ENCODE peak calls at places on chromosomes 1 and 21, in ten cellular contexts. One of them, this sample, is unnamed. For H3K36me3, the result is how much of the 10 kb centered on the place peaks cover.

GRCh38 chr21:28257276-28257675 is 735.4 kb downstream of the LTN1 start:
- DNase-seq in fibroblast of lung: no peak
- DNase-seq in right lobe of liver: no peak
- DNase-seq in hepatocyte: no peak
- DNase-seq in lung: no peak
- DNase-seq in upper lobe of right lung: no peak
- DNase-seq in uterus: no peak
- DNase-seq in colonic mucosa: no peak
- DNase-seq in tibial artery: no peak
- DNase-seq in left lung: no peak
- DNase-seq in this sample: no peak

GRCh38 chr1:28840928-28841544 is 29.1 kb downstream of the OPRD1 start:
- DNase-seq in lung: no peak
- DNase-seq in tibial artery: no peak
- DNase-seq in hepatocyte: no peak
- DNase-seq in left lung: no peak
- DNase-seq in uterus: no peak
- DNase-seq in right lobe of liver: no peak
- DNase-seq in fibroblast of lung: no peak
- DNase-seq in colonic mucosa: no peak
- DNase-seq in upper lobe of right lung: no peak
- DNase-seq in this sample: no peak

GRCh38 chr1:207282496-207283380 is 38.7 kb upstream of the CD55 start:
- DNase-seq in fibroblast of lung: peak
- DNase-seq in colonic mucosa: peak
- DNase-seq in left lung: no peak
- DNase-seq in uterus: no peak
- DNase-seq in right lobe of liver: no peak
- DNase-seq in lung: no peak
- DNase-seq in hepatocyte: no peak
- DNase-seq in upper lobe of right lung: no peak
- DNase-seq in tibial artery: no peak
- DNase-seq in this sample: no peak

GRCh38 chr1:76726251-76726650 is 141.0 kb upstream of the ST6GALNAC5 start:
- DNase-seq in lung: no peak
- DNase-seq in right lobe of liver: no peak
- DNase-seq in left lung: no peak
- DNase-seq in tibial artery: no peak
- DNase-seq in hepatocyte: no peak
- DNase-seq in colonic mucosa: peak
- DNase-seq in uterus: no peak
- DNase-seq in upper lobe of right lung: no peak
- DNase-seq in fibroblast of lung: no peak
- DNase-seq in this sample: no peak

GRCh38 chr1:165174485-165174884 is 182.0 kb downstream of the LMX1A start:
- DNase-seq in fibroblast of lung: no peak
- DNase-seq in left lung: no peak
- DNase-seq in lung: no peak
- DNase-seq in hepatocyte: no peak
- DNase-seq in uterus: no peak
- DNase-seq in colonic mucosa: no peak
- DNase-seq in right lobe of liver: no peak
- DNase-seq in upper lobe of right lung: no peak
- DNase-seq in tibial artery: no peak
- DNase-seq in this sample: peak

GRCh38 chr1:47230692-47231313 is 1.2 kb downstream of the TAL1 start:
- DNase-seq in right lobe of liver: no peak
- DNase-seq in colonic mucosa: no peak
- DNase-seq in lung: no peak
- DNase-seq in uterus: no peak
- DNase-seq in tibial artery: no peak
- DNase-seq in upper lobe of right lung: no peak
- DNase-seq in fibroblast of lung: no peak
- DNase-seq in hepatocyte: no peak
- DNase-seq in left lung: peak
- DNase-seq in this sample: peak

GRCh38 chr1:153799016-153799415 is 23.8 kb downstream of the SLC27A3 start:
- DNase-seq in lung: no peak
- DNase-seq in hepatocyte: no peak
- DNase-seq in colonic mucosa: no peak
- DNase-seq in right lobe of liver: no peak
- DNase-seq in left lung: no peak
- DNase-seq in fibroblast of lung: no peak
- DNase-seq in tibial artery: peak
- DNase-seq in upper lobe of right lung: peak
- DNase-seq in uterus: no peak
- DNase-seq in this sample: no peak

GRCh38 chr1:33612877-33613487 is 140.5 kb downstream of the ZSCAN20 start:
- DNase-seq in hepatocyte: peak
- DNase-seq in right lobe of liver: no peak
- DNase-seq in upper lobe of right lung: no peak
- DNase-seq in fibroblast of lung: peak
- DNase-seq in left lung: no peak
- DNase-seq in uterus: peak
- DNase-seq in colonic mucosa: peak
- DNase-seq in tibial artery: peak
- DNase-seq in lung: peak
- DNase-seq in this sample: peak

GRCh38 chr1:65319141-65319540 is 9.8 kb downstream of the DNAJC6 start:
- DNase-seq in fibroblast of lung: no peak
- DNase-seq in lung: no peak
- DNase-seq in upper lobe of right lung: no peak
- DNase-seq in right lobe of liver: no peak
- DNase-seq in colonic mucosa: no peak
- DNase-seq in tibial artery: no peak
- DNase-seq in uterus: no peak
- DNase-seq in hepatocyte: no peak
- DNase-seq in left lung: no peak
- DNase-seq in this sample: peak

GRCh38 chr1:203644191-203644590 is 17.6 kb downstream of the ATP2B4 start:
- DNase-seq in uterus: no peak
- DNase-seq in colonic mucosa: no peak
- DNase-seq in upper lobe of right lung: no peak
- DNase-seq in tibial artery: no peak
- DNase-seq in lung: no peak
- DNase-seq in right lobe of liver: no peak
- DNase-seq in hepatocyte: no peak
- DNase-seq in left lung: no peak
- DNase-seq in fibroblast of lung: no peak
- DNase-seq in this sample: no peak

GRCh38 chr1:21590116-21590905 is 78.8 kb downstream of the RAP1GAP start:
- DNase-seq in colonic mucosa: no peak
- DNase-seq in hepatocyte: peak
- DNase-seq in fibroblast of lung: no peak
- DNase-seq in uterus: no peak
- DNase-seq in upper lobe of right lung: no peak
- DNase-seq in right lobe of liver: no peak
- DNase-seq in tibial artery: no peak
- DNase-seq in left lung: no peak
- DNase-seq in lung: no peak
- DNase-seq in this sample: no peak

GRCh38 chr1:32240140-32240951 is 6.7 kb upstream of the FAM167B start:
- DNase-seq in upper lobe of right lung: peak
- DNase-seq in uterus: peak
- DNase-seq in tibial artery: peak
- DNase-seq in hepatocyte: peak
- DNase-seq in left lung: peak
- DNase-seq in colonic mucosa: peak
- DNase-seq in fibroblast of lung: peak
- DNase-seq in lung: peak
- DNase-seq in right lobe of liver: peak
- DNase-seq in this sample: peak

GRCh38 chr1:167905182-167905581 is 8.8 kb downstream of the ADCY10 start:
- DNase-seq in lung: no peak
- DNase-seq in left lung: no peak
- DNase-seq in upper lobe of right lung: no peak
- DNase-seq in uterus: no peak
- DNase-seq in tibial artery: no peak
- DNase-seq in fibroblast of lung: peak
- DNase-seq in colonic mucosa: no peak
- DNase-seq in hepatocyte: no peak
- DNase-seq in right lobe of liver: no peak
- DNase-seq in this sample: no peak

GRCh38 chr1:86914998-86915736 is 732 bp downstream of the HS2ST1 start:
- DNase-seq in fibroblast of lung: peak
- DNase-seq in left lung: peak
- DNase-seq in uterus: peak
- DNase-seq in colonic mucosa: peak
- DNase-seq in right lobe of liver: peak
- DNase-seq in hepatocyte: peak
- DNase-seq in tibial artery: peak
- DNase-seq in lung: peak
- DNase-seq in upper lobe of right lung: peak
- DNase-seq in this sample: peak

GRCh38 chr1:99749948-99750347 is 16.5 kb downstream of the FRRS1 start:
- DNase-seq in fibroblast of lung: no peak
- DNase-seq in hepatocyte: no peak
- DNase-seq in tibial artery: no peak
- DNase-seq in upper lobe of right lung: no peak
- DNase-seq in right lobe of liver: no peak
- DNase-seq in colonic mucosa: no peak
- DNase-seq in uterus: no peak
- DNase-seq in left lung: no peak
- DNase-seq in lung: no peak
- DNase-seq in this sample: no peak
- TF ChIP-seq CTCF in fibroblast of lung: no peak
- TF ChIP-seq CTCF in hepatocyte: no peak
- TF ChIP-seq CTCF in tibial artery: no peak
- TF ChIP-seq CTCF in upper lobe of right lung: no peak
- TF ChIP-seq CTCF in right lobe of liver: no peak
- TF ChIP-seq CTCF in colonic mucosa: no peak
- TF ChIP-seq CTCF in uterus: no peak
- TF ChIP-seq CTCF in left lung: no peak
- TF ChIP-seq CTCF in lung: no peak
- TF ChIP-seq CTCF in this sample: no peak

GRCh38 chr1:1833456-1833855 is 55.2 kb upstream of the NADK start:
- DNase-seq in uterus: no peak
- DNase-seq in colonic mucosa: no peak
- DNase-seq in upper lobe of right lung: no peak
- DNase-seq in fibroblast of lung: no peak
- DNase-seq in tibial artery: no peak
- DNase-seq in hepatocyte: no peak
- DNase-seq in left lung: no peak
- DNase-seq in lung: no peak
- DNase-seq in right lobe of liver: no peak
- DNase-seq in this sample: no peak
- H3K36me3 ChIP-seq in uterus: under half
- H3K36me3 ChIP-seq in colonic mucosa: under half
- H3K36me3 ChIP-seq in upper lobe of right lung: half or more
- H3K36me3 ChIP-seq in fibroblast of lung: under half
- H3K36me3 ChIP-seq in tibial artery: under half
- H3K36me3 ChIP-seq in hepatocyte: under half
- H3K36me3 ChIP-seq in left lung: half or more
- H3K36me3 ChIP-seq in lung: under half
- H3K36me3 ChIP-seq in right lobe of liver: under half
- H3K36me3 ChIP-seq in this sample: under half

GRCh38 chr1:179773264-179773663 is 30.2 kb downstream of the FAM163A start:
- DNase-seq in colonic mucosa: no peak
- DNase-seq in hepatocyte: no peak
- DNase-seq in tibial artery: no peak
- DNase-seq in lung: no peak
- DNase-seq in upper lobe of right lung: no peak
- DNase-seq in left lung: no peak
- DNase-seq in uterus: no peak
- DNase-seq in fibroblast of lung: no peak
- DNase-seq in right lobe of liver: no peak
- DNase-seq in this sample: no peak

GRCh38 chr1:179771509-179771908 is 28.4 kb downstream of the FAM163A start:
- DNase-seq in tibial artery: no peak
- DNase-seq in upper lobe of right lung: no peak
- DNase-seq in hepatocyte: no peak
- DNase-seq in right lobe of liver: no peak
- DNase-seq in colonic mucosa: no peak
- DNase-seq in lung: no peak
- DNase-seq in uterus: no peak
- DNase-seq in left lung: no peak
- DNase-seq in fibroblast of lung: no peak
- DNase-seq in this sample: no peak

GRCh38 chr1:179774033-179774432 is 30.9 kb downstream of the FAM163A start:
- DNase-seq in upper lobe of right lung: no peak
- DNase-seq in lung: no peak
- DNase-seq in uterus: no peak
- DNase-seq in fibroblast of lung: no peak
- DNase-seq in left lung: no peak
- DNase-seq in right lobe of liver: no peak
- DNase-seq in colonic mucosa: no peak
- DNase-seq in tibial artery: no peak
- DNase-seq in hepatocyte: no peak
- DNase-seq in this sample: no peak

GRCh38 chr1:179767996-179768395 is 24.9 kb downstream of the FAM163A start:
- DNase-seq in hepatocyte: no peak
- DNase-seq in right lobe of liver: no peak
- DNase-seq in colonic mucosa: no peak
- DNase-seq in fibroblast of lung: no peak
- DNase-seq in tibial artery: no peak
- DNase-seq in lung: no peak
- DNase-seq in uterus: no peak
- DNase-seq in left lung: no peak
- DNase-seq in upper lobe of right lung: no peak
- DNase-seq in this sample: no peak

GRCh38 chr1:179770887-179771502 is 27.9 kb downstream of the FAM163A start:
- DNase-seq in left lung: no peak
- DNase-seq in right lobe of liver: no peak
- DNase-seq in lung: no peak
- DNase-seq in upper lobe of right lung: no peak
- DNase-seq in uterus: no peak
- DNase-seq in tibial artery: no peak
- DNase-seq in fibroblast of lung: no peak
- DNase-seq in hepatocyte: no peak
- DNase-seq in colonic mucosa: no peak
- DNase-seq in this sample: no peak
- TF ChIP-seq CTCF in left lung: no peak
- TF ChIP-seq CTCF in right lobe of liver: no peak
- TF ChIP-seq CTCF in lung: no peak
- TF ChIP-seq CTCF in upper lobe of right lung: no peak
- TF ChIP-seq CTCF in uterus: no peak
- TF ChIP-seq CTCF in tibial artery: no peak
- TF ChIP-seq CTCF in fibroblast of lung: no peak
- TF ChIP-seq CTCF in hepatocyte: no peak
- TF ChIP-seq CTCF in colonic mucosa: no peak
- TF ChIP-seq CTCF in this sample: no peak

GRCh38 chr21:35952651-35953340 is 107.5 kb downstream of the SETD4 start:
- DNase-seq in fibroblast of lung: no peak
- DNase-seq in upper lobe of right lung: no peak
- DNase-seq in lung: no peak
- DNase-seq in tibial artery: no peak
- DNase-seq in right lobe of liver: no peak
- DNase-seq in hepatocyte: no peak
- DNase-seq in colonic mucosa: no peak
- DNase-seq in left lung: no peak
- DNase-seq in uterus: no peak
- DNase-seq in this sample: no peak

DNA sequence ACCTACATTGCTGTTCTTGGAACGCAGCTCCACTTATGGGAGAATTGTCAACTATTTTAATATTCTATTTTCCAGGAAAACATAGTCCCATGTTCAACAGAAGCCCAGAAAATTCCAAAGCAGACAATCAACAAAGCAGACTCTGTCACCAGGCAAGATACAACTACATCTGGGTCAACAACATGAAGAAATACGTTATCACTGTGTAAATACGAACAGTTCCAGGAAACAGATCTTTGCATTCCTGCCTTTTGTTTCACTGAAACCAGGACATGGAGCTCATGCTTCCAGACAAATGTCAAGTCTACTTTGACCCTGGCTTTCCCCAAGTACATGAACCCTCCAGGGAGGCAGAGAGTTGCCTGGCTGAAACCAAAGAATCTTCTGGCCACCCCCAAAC is 106.8 kb downstream of the SETD4 start:
- DNase-seq in uterus: no peak
- DNase-seq in left lung: no peak
- DNase-seq in upper lobe of right lung: no peak
- DNase-seq in colonic mucosa: peak
- DNase-seq in right lobe of liver: no peak
- DNase-seq in fibroblast of lung: no peak
- DNase-seq in hepatocyte: peak
- DNase-seq in lung: no peak
- DNase-seq in tibial artery: no peak
- DNase-seq in this sample: no peak
- H3K36me3 ChIP-seq in uterus: under half
- H3K36me3 ChIP-seq in left lung: under half
- H3K36me3 ChIP-seq in upper lobe of right lung: under half
- H3K36me3 ChIP-seq in colonic mucosa: under half
- H3K36me3 ChIP-seq in right lobe of liver: under half
- H3K36me3 ChIP-seq in fibroblast of lung: under half
- H3K36me3 ChIP-seq in hepatocyte: under half
- H3K36me3 ChIP-seq in lung: under half
- H3K36me3 ChIP-seq in tibial artery: under half
- H3K36me3 ChIP-seq in this sample: under half

This sample was measured in heart left ventricle.